ENCODE peak calls at places on chromosomes 4 and X, in five cellular contexts. F, Q, U, H and S are unnamed samples.

GRCh38 chrX:13369541-13370140 is 49.8 kb upstream of the ATXN3L start:
- DNase-seq in H (no peak), F (no peak), U (no peak), Q (no peak), S (no peak)

GRCh38 chr4:7476820-7477219 is 42.1 kb upstream of the PSAPL1 start:
- DNase-seq in U (no peak), F (no peak), Q (no peak), H (no peak), S (no peak)

GRCh38 chr4:136036744-136037143 is 1495.5 kb downstream of the PCDH18 start:
- DNase-seq in F (no peak), U (no peak), H (no peak), Q (no peak), S (peak; percentile 52)

GRCh38 chr4:18756661-18757060 is 735.1 kb upstream of the LCORL start:
- DNase-seq in F (no peak), Q (no peak), U (no peak), H (no peak), S (no peak)

GRCh38 chr4:89994176-89994873 is 99.7 kb downstream of the MMRN1 start:
- DNase-seq in U (no peak), F (no peak), H (no peak), Q (no peak), S (no peak)

GRCh38 chr4:138910914-138911336 is 104.7 kb upstream of the NOCT start:
- DNase-seq in H (no peak), Q (peak; percentile 90), F (no peak), U (no peak), S (peak; percentile 93)

GRCh38 chr4:55021214-55021613 is 104.2 kb downstream of the KDR start:
- DNase-seq in U (no peak), Q (no peak), F (no peak), H (no peak), S (no peak)

GRCh38 chr4:4762909-4763814 is 96.3 kb upstream of the MSX1 start:
- DNase-seq in Q (no peak), H (no peak), F (no peak), U (peak; percentile 72), S (peak; percentile 50)

GRCh38 chr4:134935320-134935719 is 733.7 kb upstream of the PABPC4L start:
- DNase-seq in F (no peak), Q (no peak), H (no peak), U (no peak), S (peak; percentile 7)

GRCh38 chrX:25013593-25014365 is 2.0 kb downstream of the ARX start:
- DNase-seq in H (no peak), U (no peak), F (no peak), Q (no peak), S (no peak)

GRCh38 chr4:104589264-104589868 is 94.7 kb upstream of the CXXC4 start:
- DNase-seq in U (no peak), Q (no peak), F (no peak), H (no peak), S (no peak)

GRCh38 chrX:47278684-47279083 is 45.9 kb downstream of the USP11 start:
- DNase-seq in F (no peak), H (no peak), Q (no peak), U (no peak), S (no peak)

GRCh38 chr4:81164623-81165416 is 50.2 kb downstream of the PRKG2 start:
- DNase-seq in F (no peak), H (no peak), Q (no peak), U (no peak), S (peak; percentile 88)

GRCh38 chr4:123562994-123563745 is 166.6 kb downstream of the SPRY1 start:
- DNase-seq in U (no peak), H (no peak), F (no peak), Q (no peak), S (peak; percentile 22)